ENCODE peak calls at places on chromosomes 16 and 17, in six cellular contexts. One of them, this sample, is unnamed. For H3K27me3, the result is how much of the 10 kb centered on the place peaks cover.

GRCh38 chr16:10671729-10672128 is 23.0 kb downstream of the TEKT5 start:
- DNase-seq in trophoblast cell: no peak
- DNase-seq in H1: no peak
- DNase-seq in IMR-90: no peak
- DNase-seq in mesenchymal stem cell: no peak
- DNase-seq in H9: no peak
- DNase-seq in this sample: no peak

GRCh38 chr17:82055023-82055964 is 3.6 kb downstream of the GPS1 start:
- DNase-seq in H1: no peak
- DNase-seq in IMR-90: no peak
- DNase-seq in H9: no peak
- DNase-seq in mesenchymal stem cell: no peak
- DNase-seq in trophoblast cell: no peak
- DNase-seq in this sample: no peak

GRCh38 chr16:58515871-58516767 is 802 bp downstream of the SETD6 start:
- DNase-seq in IMR-90: no peak
- DNase-seq in mesenchymal stem cell: no peak
- DNase-seq in H9: peak
- DNase-seq in H1: peak
- DNase-seq in trophoblast cell: peak
- DNase-seq in this sample: no peak

GRCh38 chr17:57918017-57918895 is 37.0 kb downstream of the CUEDC1 start:
- DNase-seq in IMR-90: peak
- DNase-seq in H1: no peak
- DNase-seq in trophoblast cell: no peak
- DNase-seq in H9: no peak
- DNase-seq in mesenchymal stem cell: peak
- DNase-seq in this sample: no peak

GRCh38 chr16:82405696-82406095 is 221.1 kb upstream of the CDH13 start:
- DNase-seq in mesenchymal stem cell: no peak
- DNase-seq in H1: no peak
- DNase-seq in trophoblast cell: no peak
- DNase-seq in H9: no peak
- DNase-seq in IMR-90: no peak
- DNase-seq in this sample: no peak

GRCh38 chr17:17419621-17420020 is 57.2 kb upstream of the MED9 start:
- DNase-seq in trophoblast cell: no peak
- DNase-seq in IMR-90: no peak
- DNase-seq in H1: no peak
- DNase-seq in H9: no peak
- DNase-seq in mesenchymal stem cell: no peak
- DNase-seq in this sample: no peak

GRCh38 chr17:17077101-17077500 is 34.8 kb downstream of the MPRIP start:
- DNase-seq in mesenchymal stem cell: no peak
- DNase-seq in H1: no peak
- DNase-seq in trophoblast cell: no peak
- DNase-seq in H9: no peak
- DNase-seq in IMR-90: no peak
- DNase-seq in this sample: no peak

GRCh38 chr16:84475643-84476240 is 28.7 kb downstream of the MEAK7 start:
- DNase-seq in IMR-90: peak
- DNase-seq in mesenchymal stem cell: no peak
- DNase-seq in H9: no peak
- DNase-seq in H1: peak
- DNase-seq in trophoblast cell: peak
- DNase-seq in this sample: no peak

GRCh38 chr16:4538067-4538385 is 547 bp downstream of the CDIP1 start:
- DNase-seq in H9: no peak
- DNase-seq in mesenchymal stem cell: no peak
- DNase-seq in IMR-90: no peak
- DNase-seq in H1: no peak
- DNase-seq in trophoblast cell: no peak
- DNase-seq in this sample: no peak

GRCh38 chr16:2481676-2482075 is 6.7 kb downstream of the TBC1D24 start:
- DNase-seq in H9: no peak
- DNase-seq in H1: no peak
- DNase-seq in trophoblast cell: no peak
- DNase-seq in IMR-90: no peak
- DNase-seq in mesenchymal stem cell: no peak
- DNase-seq in this sample: no peak

GRCh38 chr17:64358261-64358788 is 32.3 kb downstream of the PECAM1 start:
- DNase-seq in IMR-90: no peak
- DNase-seq in H1: no peak
- DNase-seq in trophoblast cell: no peak
- DNase-seq in mesenchymal stem cell: no peak
- DNase-seq in H9: no peak
- DNase-seq in this sample: no peak

GRCh38 chr16:87791295-87792204 is 25.8 kb upstream of the KLHDC4 start:
- DNase-seq in trophoblast cell: no peak
- DNase-seq in H9: peak
- DNase-seq in H1: no peak
- DNase-seq in IMR-90: no peak
- DNase-seq in mesenchymal stem cell: no peak
- DNase-seq in this sample: no peak

GRCh38 chr17:4617090-4617489 is 24.4 kb downstream of the ALOX15 start:
- DNase-seq in trophoblast cell: no peak
- DNase-seq in mesenchymal stem cell: no peak
- DNase-seq in H1: no peak
- DNase-seq in H9: no peak
- DNase-seq in IMR-90: no peak
- DNase-seq in this sample: no peak

GRCh38 chr16:87207509-87207908 is 109.7 kb downstream of the C16orf95 start:
- DNase-seq in H1: no peak
- DNase-seq in IMR-90: peak
- DNase-seq in mesenchymal stem cell: peak
- DNase-seq in H9: no peak
- DNase-seq in trophoblast cell: no peak
- DNase-seq in this sample: no peak

GRCh38 chr17:73286863-73287296 is 24.9 kb downstream of the CDC42EP4 start:
- DNase-seq in IMR-90: peak
- DNase-seq in H1: no peak
- DNase-seq in H9: no peak
- DNase-seq in mesenchymal stem cell: no peak
- DNase-seq in trophoblast cell: no peak
- DNase-seq in this sample: no peak

GRCh38 chr17:7951143-7951792 is 19.3 kb downstream of the CNTROB start:
- DNase-seq in H9: no peak
- DNase-seq in H1: no peak
- DNase-seq in IMR-90: no peak
- DNase-seq in trophoblast cell: no peak
- DNase-seq in mesenchymal stem cell: no peak
- DNase-seq in this sample: no peak

GRCh38 chr16:87715658-87716057 is 50.1 kb downstream of the KLHDC4 start:
- DNase-seq in H1: no peak
- DNase-seq in mesenchymal stem cell: peak
- DNase-seq in trophoblast cell: peak
- DNase-seq in H9: no peak
- DNase-seq in IMR-90: peak
- DNase-seq in this sample: no peak

GRCh38 chr17:3865166-3865565 is 19.1 kb upstream of the NCBP3 start:
- DNase-seq in mesenchymal stem cell: no peak
- DNase-seq in trophoblast cell: no peak
- DNase-seq in IMR-90: no peak
- DNase-seq in H1: no peak
- DNase-seq in H9: peak
- DNase-seq in this sample: no peak

GRCh38 chr16:89571636-89572035 is 3.9 kb upstream of the CPNE7 start:
- DNase-seq in mesenchymal stem cell: no peak
- DNase-seq in trophoblast cell: no peak
- DNase-seq in IMR-90: no peak
- DNase-seq in H9: no peak
- DNase-seq in H1: no peak
- DNase-seq in this sample: no peak

GRCh38 chr16:21101631-21102420 is 48.8 kb downstream of the DNAH3 start:
- DNase-seq in mesenchymal stem cell: peak
- DNase-seq in H9: peak
- DNase-seq in H1: no peak
- DNase-seq in trophoblast cell: no peak
- DNase-seq in IMR-90: peak
- DNase-seq in this sample: peak

GRCh38 chr17:35866356-35866950 is 2.2 kb downstream of the HEATR9 start:
- DNase-seq in H1: no peak
- DNase-seq in mesenchymal stem cell: peak
- DNase-seq in H9: no peak
- DNase-seq in trophoblast cell: no peak
- DNase-seq in IMR-90: peak
- DNase-seq in this sample: no peak

GRCh38 chr17:70235252-70235651 is 65.9 kb downstream of the KCNJ2 start:
- DNase-seq in H1: no peak
- DNase-seq in H9: no peak
- DNase-seq in IMR-90: no peak
- DNase-seq in trophoblast cell: no peak
- DNase-seq in mesenchymal stem cell: no peak
- DNase-seq in this sample: no peak

GRCh38 chr17:34131386-34131785 is 123.7 kb upstream of the CCL2 start:
- DNase-seq in H1: no peak
- DNase-seq in trophoblast cell: no peak
- DNase-seq in mesenchymal stem cell: no peak
- DNase-seq in H9: no peak
- DNase-seq in IMR-90: no peak
- DNase-seq in this sample: no peak

DNA sequence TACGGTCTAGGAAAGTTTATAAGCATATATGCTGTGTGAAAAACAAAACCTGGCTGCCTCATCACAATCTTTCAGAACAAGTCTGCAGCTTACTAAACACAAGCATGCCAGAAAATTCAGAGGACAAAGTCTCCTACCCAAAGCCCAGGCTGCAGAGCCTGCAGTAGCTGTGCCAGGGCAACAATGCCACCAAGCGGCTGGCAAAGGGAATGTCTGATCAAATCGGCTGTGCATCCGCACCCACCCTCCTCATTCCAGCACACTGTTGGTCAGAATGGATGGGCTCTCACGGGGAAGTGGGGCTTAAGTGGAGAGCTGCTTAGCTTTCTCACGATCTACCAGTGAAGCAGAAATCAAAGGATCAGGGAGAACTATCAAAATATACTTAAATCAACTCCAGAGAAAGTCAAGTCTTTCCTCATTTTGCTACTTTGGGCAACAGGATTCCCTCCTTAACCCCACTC is 73.5 kb downstream of the CYTH1 start:
- DNase-seq in trophoblast cell: peak
- DNase-seq in mesenchymal stem cell: peak
- DNase-seq in H9: peak
- DNase-seq in IMR-90: peak
- DNase-seq in H1: peak
- DNase-seq in this sample: peak
- H3K14ac ChIP-seq in trophoblast cell: no peak
- H3K14ac ChIP-seq in mesenchymal stem cell: no peak
- H3K14ac ChIP-seq in H9: no peak
- H3K14ac ChIP-seq in IMR-90: no peak
- H3K14ac ChIP-seq in H1: no peak
- H3K14ac ChIP-seq in this sample: no peak

GRCh38 chr17:75503976-75504346 is 11.4 kb downstream of the CASKIN2 start:
- DNase-seq in trophoblast cell: no peak
- DNase-seq in H1: no peak
- DNase-seq in mesenchymal stem cell: no peak
- DNase-seq in H9: no peak
- DNase-seq in IMR-90: no peak
- DNase-seq in this sample: no peak

GRCh38 chr17:75501378-75502071 is 13.8 kb downstream of the CASKIN2 start:
- DNase-seq in mesenchymal stem cell: no peak
- DNase-seq in IMR-90: no peak
- DNase-seq in H1: no peak
- DNase-seq in trophoblast cell: no peak
- DNase-seq in H9: no peak
- DNase-seq in this sample: no peak

GRCh38 chr17:75502072-75502745 is 13.1 kb downstream of the CASKIN2 start:
- DNase-seq in H1: no peak
- DNase-seq in trophoblast cell: no peak
- DNase-seq in mesenchymal stem cell: no peak
- DNase-seq in H9: no peak
- DNase-seq in IMR-90: no peak
- DNase-seq in this sample: no peak

GRCh38 chr17:75503337-75503950 is 11.9 kb downstream of the CASKIN2 start:
- DNase-seq in IMR-90: no peak
- DNase-seq in trophoblast cell: no peak
- DNase-seq in H1: no peak
- DNase-seq in mesenchymal stem cell: no peak
- DNase-seq in H9: no peak
- DNase-seq in this sample: no peak

GRCh38 chr17:75502746-75503329 is 12.5 kb downstream of the CASKIN2 start:
- DNase-seq in mesenchymal stem cell: no peak
- DNase-seq in H1: no peak
- DNase-seq in H9: no peak
- DNase-seq in trophoblast cell: no peak
- DNase-seq in IMR-90: no peak
- DNase-seq in this sample: no peak
- H3K27me3 ChIP-seq in mesenchymal stem cell: under half
- H3K27me3 ChIP-seq in H1: under half
- H3K27me3 ChIP-seq in H9: under half
- H3K27me3 ChIP-seq in trophoblast cell: under half
- H3K27me3 ChIP-seq in IMR-90: under half
- H3K27me3 ChIP-seq in this sample: under half

GRCh38 chr17:50660042-50660886 is 25.6 kb downstream of the ABCC3 start:
- DNase-seq in trophoblast cell: no peak
- DNase-seq in H1: no peak
- DNase-seq in mesenchymal stem cell: no peak
- DNase-seq in IMR-90: peak
- DNase-seq in H9: no peak
- DNase-seq in this sample: no peak
- H3K4ac ChIP-seq in trophoblast cell: no peak
- H3K4ac ChIP-seq in H1: no peak
- H3K4ac ChIP-seq in mesenchymal stem cell: peak
- H3K4ac ChIP-seq in IMR-90: peak
- H3K4ac ChIP-seq in H9: no peak
- H3K4ac ChIP-seq in this sample: no peak

DNA sequence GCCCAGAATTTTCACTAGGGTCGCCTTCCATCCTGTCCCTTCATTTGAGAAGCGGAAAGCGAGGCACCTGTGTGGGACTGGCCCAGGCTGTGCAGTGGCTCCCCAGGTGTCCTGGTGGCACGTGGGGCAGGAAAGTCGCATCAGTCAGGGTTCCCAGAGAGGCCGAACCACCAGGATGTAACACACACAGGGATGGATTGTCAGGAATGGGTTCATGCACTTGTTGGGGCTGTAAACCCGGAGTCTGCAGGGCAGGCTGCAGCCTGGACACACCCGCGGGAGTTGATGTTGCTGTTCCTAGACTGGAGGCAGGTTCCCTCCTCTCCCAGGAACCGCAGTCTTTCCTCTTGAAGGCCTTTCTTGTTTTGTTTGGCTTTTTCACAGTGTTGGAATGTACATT is 30.7 kb upstream of the RPTOR start:
- DNase-seq in mesenchymal stem cell: no peak
- DNase-seq in H9: no peak
- DNase-seq in trophoblast cell: no peak
- DNase-seq in H1: no peak
- DNase-seq in IMR-90: peak
- DNase-seq in this sample: no peak
- H3K14ac ChIP-seq in mesenchymal stem cell: no peak
- H3K14ac ChIP-seq in H9: no peak
- H3K14ac ChIP-seq in trophoblast cell: no peak
- H3K14ac ChIP-seq in H1: no peak
- H3K14ac ChIP-seq in IMR-90: peak
- H3K14ac ChIP-seq in this sample: no peak